ENCODE peak calls at places on chromosomes 13 and 19, in ten cellular contexts. F is activated T-helper 1 cell treated with anti-CD3 and anti-CD28 coated beads, Interleukin-12 subunit alpha, Interleukin-12 subunit beta, Interleukin-2, Interleukin-4 antibody, amounts not matched to agents 30 ng/mL and 10 ng/mL and 1 ng/mL, durations not matched to agents 14 hours and 24 hours and 36 hours; Q is lower leg skin; D is NCI-H1105; L is Right ventricle myocardium inferior; J is fibroblast of villous mesenchyme; P is neural progenitor cell; H is Daoy; Z is left ventricle myocardium inferior; N is T-helper 22 cell. X is an unnamed sample.

GRCh38 chr19:39814595-39814994 is 19.4 kb downstream of the DYRK1B start:
- DNase-seq in F (no peak), Q (no peak), D (no peak), L (no peak), J (no peak), P (no peak), H (no peak), Z (no peak), N (no peak), X (no peak)

GRCh38 chr13:38687246-38688229 is 661 bp downstream of the FREM2 start:
- DNase-seq in F (no peak), Q (no peak), D (no peak), L (no peak), J (no peak), P (peak; percentile 68), H (no peak), Z (no peak), N (no peak), X (no peak)

GRCh38 chr19:45450042-45450380 is 17.8 kb upstream of the FOSB start:
- DNase-seq in F (no peak), Q (no peak), D (no peak), L (no peak), J (no peak), P (no peak), H (no peak), Z (no peak), N (peak; percentile 40), X (no peak)

GRCh38 chr13:99681695-99682094 is 180.4 kb downstream of the TM9SF2 start:
- DNase-seq in F (no peak), Q (no peak), D (no peak), L (no peak), J (no peak), P (no peak), H (no peak), Z (no peak), N (no peak), X (no peak)

GRCh38 chr13:37485766-37486165 is 112.8 kb downstream of the POSTN start:
- DNase-seq in F (no peak), Q (no peak), D (no peak), L (no peak), J (no peak), P (no peak), H (no peak), Z (no peak), N (no peak), X (no peak)

GRCh38 chr13:98972059-98972458 is 5.8 kb downstream of the DOCK9 start:
- DNase-seq in F (no peak), Q (no peak), D (no peak), L (no peak), J (no peak), P (no peak), H (no peak), Z (no peak), N (no peak), X (no peak)

GRCh38 chr19:13098291-13099072 is 4.2 kb downstream of the LYL1 start:
- DNase-seq in F (no peak), Q (no peak), D (no peak), L (no peak), J (peak; percentile 63), P (peak; percentile 42), H (no peak), Z (no peak), N (no peak), X (no peak)

GRCh38 chr19:39031368-39032163 is 783 bp downstream of the FBXO27 start:
- DNase-seq in F (peak; percentile 57), Q (peak; percentile 97), D (peak; percentile 76), L (peak; percentile 90), J (peak; percentile 80), P (peak; percentile 99), H (peak; percentile 98), Z (peak; percentile 87), N (peak; percentile 74), X (peak; percentile 30)

GRCh38 chr13:25469179-25469545 is 97.4 kb downstream of the ATP8A2 start:
- DNase-seq in F (no peak), Q (no peak), D (no peak), L (no peak), J (no peak), P (no peak), H (no peak), Z (no peak), N (no peak), X (no peak)

GRCh38 chr19:1271528-1272422 is 2.6 kb downstream of the CIRBP start:
- DNase-seq in F (no peak), Q (peak; percentile 89), D (no peak), L (no peak), J (no peak), P (no peak), H (no peak), Z (no peak), N (no peak), X (no peak)

GRCh38 chr19:16369664-16370576 is 45.3 kb downstream of the KLF2 start:
- DNase-seq in F (peak; percentile 47), Q (no peak), D (no peak), L (no peak), J (no peak), P (no peak), H (no peak), Z (no peak), N (peak; percentile 89), X (no peak)